ENCODE peak calls at places on chromosomes 12 and 14, in eight cellular contexts. One of them, this sample, is unnamed.

GRCh38 chr12:124381454-124382207 is 86.7 kb downstream of the RFLNA start:
- DNase-seq in cardiac muscle cell: peak
- DNase-seq in stimulated activated CD8-positive, alpha-beta memory T cell treated with anti-CD3 and anti-CD28 coated beads, Interleukin-15, amount 100 ng/mL, for 4 hours: no peak
- DNase-seq in amniotic stem cell: no peak
- DNase-seq in gastrocnemius medialis: peak
- DNase-seq in CD8-positive, alpha-beta T cell: no peak
- DNase-seq in BE2C: no peak
- DNase-seq in AG04450: no peak
- DNase-seq in this sample: peak

GRCh38 chr12:50077099-50077498 is 8.0 kb upstream of the SMARCD1 start:
- DNase-seq in BE2C: no peak
- DNase-seq in amniotic stem cell: no peak
- DNase-seq in stimulated activated CD8-positive, alpha-beta memory T cell treated with anti-CD3 and anti-CD28 coated beads, Interleukin-15, amount 100 ng/mL, for 4 hours: no peak
- DNase-seq in AG04450: no peak
- DNase-seq in cardiac muscle cell: no peak
- DNase-seq in CD8-positive, alpha-beta T cell: no peak
- DNase-seq in gastrocnemius medialis: no peak
- DNase-seq in this sample: no peak

GRCh38 chr12:57679697-57680096 is 14.2 kb upstream of the OS9 start:
- DNase-seq in amniotic stem cell: no peak
- DNase-seq in BE2C: no peak
- DNase-seq in cardiac muscle cell: no peak
- DNase-seq in stimulated activated CD8-positive, alpha-beta memory T cell treated with anti-CD3 and anti-CD28 coated beads, Interleukin-15, amount 100 ng/mL, for 4 hours: no peak
- DNase-seq in CD8-positive, alpha-beta T cell: no peak
- DNase-seq in gastrocnemius medialis: no peak
- DNase-seq in AG04450: no peak
- DNase-seq in this sample: no peak

GRCh38 chr12:106054016-106054415 is 84.7 kb downstream of the NUAK1 start:
- DNase-seq in gastrocnemius medialis: no peak
- DNase-seq in stimulated activated CD8-positive, alpha-beta memory T cell treated with anti-CD3 and anti-CD28 coated beads, Interleukin-15, amount 100 ng/mL, for 4 hours: no peak
- DNase-seq in CD8-positive, alpha-beta T cell: no peak
- DNase-seq in BE2C: no peak
- DNase-seq in amniotic stem cell: no peak
- DNase-seq in cardiac muscle cell: no peak
- DNase-seq in AG04450: no peak
- DNase-seq in this sample: no peak

GRCh38 chr14:56844603-56845002 is 34.3 kb upstream of the OTX2 start:
- DNase-seq in gastrocnemius medialis: no peak
- DNase-seq in cardiac muscle cell: no peak
- DNase-seq in amniotic stem cell: no peak
- DNase-seq in stimulated activated CD8-positive, alpha-beta memory T cell treated with anti-CD3 and anti-CD28 coated beads, Interleukin-15, amount 100 ng/mL, for 4 hours: no peak
- DNase-seq in CD8-positive, alpha-beta T cell: no peak
- DNase-seq in BE2C: no peak
- DNase-seq in AG04450: no peak
- DNase-seq in this sample: no peak

GRCh38 chr12:26493656-26494055 is 298.3 kb downstream of the SSPN start:
- DNase-seq in gastrocnemius medialis: no peak
- DNase-seq in AG04450: no peak
- DNase-seq in cardiac muscle cell: no peak
- DNase-seq in stimulated activated CD8-positive, alpha-beta memory T cell treated with anti-CD3 and anti-CD28 coated beads, Interleukin-15, amount 100 ng/mL, for 4 hours: no peak
- DNase-seq in CD8-positive, alpha-beta T cell: no peak
- DNase-seq in BE2C: no peak
- DNase-seq in amniotic stem cell: no peak
- DNase-seq in this sample: no peak

GRCh38 chr14:92596328-92596943 is 82.9 kb downstream of the RIN3 start:
- DNase-seq in amniotic stem cell: no peak
- DNase-seq in gastrocnemius medialis: no peak
- DNase-seq in AG04450: no peak
- DNase-seq in cardiac muscle cell: no peak
- DNase-seq in BE2C: no peak
- DNase-seq in stimulated activated CD8-positive, alpha-beta memory T cell treated with anti-CD3 and anti-CD28 coated beads, Interleukin-15, amount 100 ng/mL, for 4 hours: no peak
- DNase-seq in CD8-positive, alpha-beta T cell: no peak
- DNase-seq in this sample: no peak

GRCh38 chr12:93550748-93551611 is 21.5 kb upstream of the SOCS2 start:
- DNase-seq in gastrocnemius medialis: no peak
- DNase-seq in BE2C: no peak
- DNase-seq in CD8-positive, alpha-beta T cell: no peak
- DNase-seq in AG04450: no peak
- DNase-seq in amniotic stem cell: no peak
- DNase-seq in stimulated activated CD8-positive, alpha-beta memory T cell treated with anti-CD3 and anti-CD28 coated beads, Interleukin-15, amount 100 ng/mL, for 4 hours: no peak
- DNase-seq in cardiac muscle cell: no peak
- DNase-seq in this sample: no peak

GRCh38 chr14:52380294-52380693 is 66.2 kb downstream of the PTGER2 start:
- DNase-seq in amniotic stem cell: no peak
- DNase-seq in BE2C: no peak
- DNase-seq in AG04450: no peak
- DNase-seq in gastrocnemius medialis: no peak
- DNase-seq in CD8-positive, alpha-beta T cell: no peak
- DNase-seq in cardiac muscle cell: peak
- DNase-seq in stimulated activated CD8-positive, alpha-beta memory T cell treated with anti-CD3 and anti-CD28 coated beads, Interleukin-15, amount 100 ng/mL, for 4 hours: no peak
- DNase-seq in this sample: no peak

GRCh38 chr12:69986109-69986508 is 161.1 kb downstream of the MYRFL start:
- DNase-seq in AG04450: no peak
- DNase-seq in stimulated activated CD8-positive, alpha-beta memory T cell treated with anti-CD3 and anti-CD28 coated beads, Interleukin-15, amount 100 ng/mL, for 4 hours: no peak
- DNase-seq in CD8-positive, alpha-beta T cell: no peak
- DNase-seq in amniotic stem cell: no peak
- DNase-seq in cardiac muscle cell: no peak
- DNase-seq in BE2C: no peak
- DNase-seq in gastrocnemius medialis: no peak
- DNase-seq in this sample: no peak

GRCh38 chr12:89395712-89396111 is 43.4 kb upstream of the DUSP6 start:
- DNase-seq in gastrocnemius medialis: no peak
- DNase-seq in amniotic stem cell: no peak
- DNase-seq in CD8-positive, alpha-beta T cell: no peak
- DNase-seq in cardiac muscle cell: no peak
- DNase-seq in AG04450: no peak
- DNase-seq in BE2C: no peak
- DNase-seq in stimulated activated CD8-positive, alpha-beta memory T cell treated with anti-CD3 and anti-CD28 coated beads, Interleukin-15, amount 100 ng/mL, for 4 hours: no peak
- DNase-seq in this sample: no peak

GRCh38 chr12:52788876-52789636 is 6.9 kb downstream of the KRT3 start:
- DNase-seq in amniotic stem cell: no peak
- DNase-seq in AG04450: no peak
- DNase-seq in stimulated activated CD8-positive, alpha-beta memory T cell treated with anti-CD3 and anti-CD28 coated beads, Interleukin-15, amount 100 ng/mL, for 4 hours: no peak
- DNase-seq in gastrocnemius medialis: no peak
- DNase-seq in CD8-positive, alpha-beta T cell: no peak
- DNase-seq in cardiac muscle cell: no peak
- DNase-seq in BE2C: no peak
- DNase-seq in this sample: no peak

GRCh38 chr12:119180380-119181040 is 1.8 kb downstream of the HSPB8 start:
- DNase-seq in gastrocnemius medialis: peak
- DNase-seq in BE2C: no peak
- DNase-seq in stimulated activated CD8-positive, alpha-beta memory T cell treated with anti-CD3 and anti-CD28 coated beads, Interleukin-15, amount 100 ng/mL, for 4 hours: no peak
- DNase-seq in AG04450: no peak
- DNase-seq in CD8-positive, alpha-beta T cell: no peak
- DNase-seq in amniotic stem cell: no peak
- DNase-seq in cardiac muscle cell: peak
- DNase-seq in this sample: no peak

GRCh38 chr12:122920687-122921086 is 24.8 kb upstream of the VPS37B start:
- DNase-seq in CD8-positive, alpha-beta T cell: no peak
- DNase-seq in amniotic stem cell: no peak
- DNase-seq in stimulated activated CD8-positive, alpha-beta memory T cell treated with anti-CD3 and anti-CD28 coated beads, Interleukin-15, amount 100 ng/mL, for 4 hours: no peak
- DNase-seq in BE2C: no peak
- DNase-seq in cardiac muscle cell: no peak
- DNase-seq in AG04450: no peak
- DNase-seq in gastrocnemius medialis: no peak
- DNase-seq in this sample: no peak

GRCh38 chr12:6167327-6168280 is 32.6 kb upstream of the CD9 start:
- DNase-seq in gastrocnemius medialis: peak
- DNase-seq in BE2C: no peak
- DNase-seq in stimulated activated CD8-positive, alpha-beta memory T cell treated with anti-CD3 and anti-CD28 coated beads, Interleukin-15, amount 100 ng/mL, for 4 hours: peak
- DNase-seq in AG04450: peak
- DNase-seq in CD8-positive, alpha-beta T cell: peak
- DNase-seq in cardiac muscle cell: peak
- DNase-seq in amniotic stem cell: peak
- DNase-seq in this sample: no peak

GRCh38 chr12:79563021-79563739 is 127.6 kb downstream of the PAWR start:
- DNase-seq in CD8-positive, alpha-beta T cell: no peak
- DNase-seq in stimulated activated CD8-positive, alpha-beta memory T cell treated with anti-CD3 and anti-CD28 coated beads, Interleukin-15, amount 100 ng/mL, for 4 hours: no peak
- DNase-seq in amniotic stem cell: no peak
- DNase-seq in AG04450: no peak
- DNase-seq in cardiac muscle cell: no peak
- DNase-seq in BE2C: no peak
- DNase-seq in gastrocnemius medialis: no peak
- DNase-seq in this sample: no peak

GRCh38 chr12:53218551-53219114 is 11.6 kb upstream of the ITGB7 start:
- DNase-seq in AG04450: no peak
- DNase-seq in cardiac muscle cell: peak
- DNase-seq in BE2C: no peak
- DNase-seq in gastrocnemius medialis: no peak
- DNase-seq in stimulated activated CD8-positive, alpha-beta memory T cell treated with anti-CD3 and anti-CD28 coated beads, Interleukin-15, amount 100 ng/mL, for 4 hours: no peak
- DNase-seq in CD8-positive, alpha-beta T cell: no peak
- DNase-seq in amniotic stem cell: no peak
- DNase-seq in this sample: peak

GRCh38 chr12:12704593-12705230 is 8.7 kb upstream of the GPR19 start:
- DNase-seq in AG04450: peak
- DNase-seq in gastrocnemius medialis: no peak
- DNase-seq in cardiac muscle cell: peak
- DNase-seq in stimulated activated CD8-positive, alpha-beta memory T cell treated with anti-CD3 and anti-CD28 coated beads, Interleukin-15, amount 100 ng/mL, for 4 hours: no peak
- DNase-seq in amniotic stem cell: peak
- DNase-seq in CD8-positive, alpha-beta T cell: no peak
- DNase-seq in BE2C: peak
- DNase-seq in this sample: no peak

GRCh38 chr12:59194794-59195193 is 274.5 kb upstream of the LRIG3 start:
- DNase-seq in BE2C: no peak
- DNase-seq in cardiac muscle cell: no peak
- DNase-seq in AG04450: no peak
- DNase-seq in stimulated activated CD8-positive, alpha-beta memory T cell treated with anti-CD3 and anti-CD28 coated beads, Interleukin-15, amount 100 ng/mL, for 4 hours: no peak
- DNase-seq in gastrocnemius medialis: no peak
- DNase-seq in CD8-positive, alpha-beta T cell: no peak
- DNase-seq in amniotic stem cell: no peak
- DNase-seq in this sample: no peak

GRCh38 chr14:62661818-62662217 is 383.4 kb downstream of the KCNH5 start:
- DNase-seq in AG04450: no peak
- DNase-seq in cardiac muscle cell: peak
- DNase-seq in amniotic stem cell: no peak
- DNase-seq in gastrocnemius medialis: no peak
- DNase-seq in stimulated activated CD8-positive, alpha-beta memory T cell treated with anti-CD3 and anti-CD28 coated beads, Interleukin-15, amount 100 ng/mL, for 4 hours: no peak
- DNase-seq in BE2C: no peak
- DNase-seq in CD8-positive, alpha-beta T cell: no peak
- DNase-seq in this sample: no peak

GRCh38 chr12:91053951-91054715 is 3.7 kb downstream of the KERA start:
- DNase-seq in gastrocnemius medialis: no peak
- DNase-seq in CD8-positive, alpha-beta T cell: no peak
- DNase-seq in BE2C: no peak
- DNase-seq in stimulated activated CD8-positive, alpha-beta memory T cell treated with anti-CD3 and anti-CD28 coated beads, Interleukin-15, amount 100 ng/mL, for 4 hours: no peak
- DNase-seq in cardiac muscle cell: peak
- DNase-seq in amniotic stem cell: peak
- DNase-seq in AG04450: no peak
- DNase-seq in this sample: no peak

GRCh38 chr12:15928870-15929571 is 17.9 kb downstream of the DERA start:
- DNase-seq in gastrocnemius medialis: no peak
- DNase-seq in cardiac muscle cell: no peak
- DNase-seq in stimulated activated CD8-positive, alpha-beta memory T cell treated with anti-CD3 and anti-CD28 coated beads, Interleukin-15, amount 100 ng/mL, for 4 hours: no peak
- DNase-seq in CD8-positive, alpha-beta T cell: no peak
- DNase-seq in BE2C: no peak
- DNase-seq in amniotic stem cell: no peak
- DNase-seq in AG04450: no peak
- DNase-seq in this sample: no peak

GRCh38 chr12:27076468-27076867 is 5.9 kb downstream of the C12orf71 start:
- DNase-seq in gastrocnemius medialis: no peak
- DNase-seq in BE2C: no peak
- DNase-seq in stimulated activated CD8-positive, alpha-beta memory T cell treated with anti-CD3 and anti-CD28 coated beads, Interleukin-15, amount 100 ng/mL, for 4 hours: no peak
- DNase-seq in cardiac muscle cell: no peak
- DNase-seq in amniotic stem cell: no peak
- DNase-seq in CD8-positive, alpha-beta T cell: no peak
- DNase-seq in AG04450: no peak
- DNase-seq in this sample: no peak